ENCODE peak calls at places on chromosomes 5 and 9, in ten cellular contexts. E is ecto neural progenitor cell; F is glutamatergic neuron; Y is activated CD8-positive, alpha-beta memory T cell treated with anti-CD3 and anti-CD28 coated beads for 48 hours; L is 8988T; Z is stimulated activated CD4-positive, alpha-beta T cell treated with anti-CD3 and anti-CD28 coated beads, Interleukin-2, amount 100 ng/mL, for 48 hours; W is amniotic epithelial cell; U is ureter; M is GM12891; D is NCI-H460. A is an unnamed sample.

GRCh38 chr9:4086119-4087088 is 213.5 kb downstream of the GLIS3 start:
- DNase-seq in F (no peak), E (no peak), U (no peak), Y (no peak), D (no peak), Z (no peak), W (peak), L (no peak), M (no peak), A (no peak)

GRCh38 chr9:108543251-108543768 is 312.5 kb downstream of the ACTL7B start:
- DNase-seq in L (peak), W (no peak), E (peak), M (no peak), Y (no peak), F (no peak), U (no peak), D (no peak), Z (no peak), A (no peak)

GRCh38 chr5:68041293-68041692 is 174.3 kb upstream of the PIK3R1 start:
- DNase-seq in E (no peak), Y (no peak), Z (no peak), W (no peak), U (no peak), D (no peak), F (no peak), M (no peak), L (no peak), A (no peak)

GRCh38 chr5:58019614-58020013 is 440.3 kb downstream of the PLK2 start:
- DNase-seq in Y (no peak), D (no peak), W (no peak), F (no peak), Z (no peak), L (no peak), E (no peak), M (no peak), U (no peak), A (no peak)

GRCh38 chr5:55850839-55851674 is at the start of gene IL31RA:
- DNase-seq in W (peak), M (no peak), Z (no peak), U (no peak), L (no peak), D (peak), E (no peak), Y (no peak), F (no peak), A (no peak)

GRCh38 chr9:14480561-14480960 is 166.6 kb upstream of the NFIB start:
- DNase-seq in Y (no peak), E (no peak), W (no peak), F (no peak), L (no peak), U (no peak), D (no peak), Z (no peak), M (no peak), A (no peak)

GRCh38 chr5:170632266-170632984 is 128.6 kb downstream of the KCNIP1 start:
- DNase-seq in Z (no peak), D (no peak), W (no peak), U (no peak), F (no peak), M (no peak), E (peak), Y (no peak), L (no peak), A (no peak)

GRCh38 chr5:117889592-117889991 is 1098.8 kb downstream of the DTWD2 start:
- DNase-seq in F (no peak), U (no peak), W (peak), E (no peak), L (no peak), Y (no peak), D (no peak), Z (no peak), M (no peak), A (no peak)

GRCh38 chr9:125889122-125889523 is 141.9 kb downstream of the PBX3 start:
- DNase-seq in M (no peak), E (peak), Y (no peak), Z (no peak), U (no peak), D (no peak), L (no peak), F (peak), W (peak), A (no peak)

GRCh38 chr9:17843236-17843635 is 264.4 kb downstream of the SH3GL2 start:
- DNase-seq in U (no peak), W (no peak), M (no peak), F (no peak), D (no peak), Z (no peak), L (no peak), Y (no peak), E (no peak), A (no peak)

GRCh38 chr5:31049461-31049860 is 144.0 kb upstream of the CDH6 start:
- DNase-seq in Y (no peak), U (no peak), M (no peak), Z (no peak), W (no peak), E (no peak), D (no peak), L (no peak), F (no peak), A (no peak)

GRCh38 chr9:12956261-12956660 is 181.4 kb downstream of the LURAP1L start:
- DNase-seq in D (no peak), W (peak), Z (no peak), U (no peak), E (no peak), Y (no peak), F (no peak), L (no peak), M (no peak), A (no peak)

GRCh38 chr9:81690251-81690851 is 1.0 kb upstream of the TLE1 start:
- DNase-seq in U (peak), L (no peak), Z (no peak), Y (no peak), E (peak), M (no peak), W (no peak), D (no peak), F (peak), A (no peak)

GRCh38 chr5:74575741-74576538 is 64.6 kb downstream of the ENC1 start:
- DNase-seq in Y (no peak), E (no peak), D (peak), L (peak), M (no peak), Z (peak), W (peak), F (no peak), U (no peak), A (no peak)

GRCh38 chr9:35813434-35814105 is 1.3 kb downstream of the HINT2 start:
- DNase-seq in Y (no peak), E (no peak), M (no peak), Z (no peak), D (peak), U (no peak), F (no peak), L (peak), W (peak), A (no peak)

GRCh38 chr9:100911273-100911672 is 117.3 kb upstream of the PLPPR1 start:
- DNase-seq in Z (no peak), W (no peak), U (no peak), F (no peak), M (no peak), Y (no peak), L (no peak), D (no peak), E (no peak), A (no peak)